ENCODE peak calls at places on chromosome 14, in seven cellular contexts. One of them, this sample, is unnamed.

GRCh38 chr14:55843718-55844403 is 263.9 kb downstream of the KTN1 start:
- DNase-seq in GM12878: no peak
- DNase-seq in DND-41: no peak
- DNase-seq in HepG2: no peak
- DNase-seq in GM23338: no peak
- DNase-seq in mammary epithelial cell: no peak
- DNase-seq in HCT116: no peak
- DNase-seq in this sample: no peak

GRCh38 chr14:79369359-79370332 is 841.7 kb downstream of the DIO2 start:
- DNase-seq in GM12878: no peak
- DNase-seq in DND-41: no peak
- DNase-seq in HepG2: no peak
- DNase-seq in GM23338: no peak
- DNase-seq in mammary epithelial cell: peak
- DNase-seq in HCT116: no peak
- DNase-seq in this sample: no peak

GRCh38 chr14:38233218-38233617 is 22.7 kb downstream of the CLEC14A start:
- DNase-seq in GM12878: no peak
- DNase-seq in DND-41: no peak
- DNase-seq in HepG2: no peak
- DNase-seq in GM23338: no peak
- DNase-seq in mammary epithelial cell: no peak
- DNase-seq in HCT116: no peak
- DNase-seq in this sample: peak

GRCh38 chr14:50123062-50123461 is 6.7 kb upstream of the VCPKMT start:
- DNase-seq in GM12878: no peak
- DNase-seq in DND-41: no peak
- DNase-seq in HepG2: no peak
- DNase-seq in GM23338: no peak
- DNase-seq in mammary epithelial cell: no peak
- DNase-seq in HCT116: no peak
- DNase-seq in this sample: no peak

GRCh38 chr14:65290830-65291229 is 121.7 kb upstream of the FUT8 start:
- DNase-seq in GM12878: no peak
- DNase-seq in DND-41: no peak
- DNase-seq in HepG2: peak
- DNase-seq in GM23338: no peak
- DNase-seq in mammary epithelial cell: peak
- DNase-seq in HCT116: peak
- DNase-seq in this sample: no peak

GRCh38 chr14:102491366-102491765 is 18.2 kb downstream of the ANKRD9 start:
- DNase-seq in GM12878: no peak
- DNase-seq in DND-41: no peak
- DNase-seq in HepG2: no peak
- DNase-seq in GM23338: no peak
- DNase-seq in mammary epithelial cell: peak
- DNase-seq in HCT116: no peak
- DNase-seq in this sample: no peak

GRCh38 chr14:70192915-70193314 is 4.2 kb upstream of the SLC8A3 start:
- DNase-seq in GM12878: no peak
- DNase-seq in DND-41: peak
- DNase-seq in HepG2: peak
- DNase-seq in GM23338: peak
- DNase-seq in mammary epithelial cell: no peak
- DNase-seq in HCT116: no peak
- DNase-seq in this sample: no peak

GRCh38 chr14:34539407-34540180 is at the start of gene EAPP:
- DNase-seq in GM12878: peak
- DNase-seq in DND-41: peak
- DNase-seq in HepG2: peak
- DNase-seq in GM23338: peak
- DNase-seq in mammary epithelial cell: peak
- DNase-seq in HCT116: peak
- DNase-seq in this sample: peak

GRCh38 chr14:78254911-78255431 is 84.8 kb downstream of the NRXN3 start:
- DNase-seq in GM12878: no peak
- DNase-seq in DND-41: no peak
- DNase-seq in HepG2: no peak
- DNase-seq in GM23338: no peak
- DNase-seq in mammary epithelial cell: peak
- DNase-seq in HCT116: no peak
- DNase-seq in this sample: peak

GRCh38 chr14:49173765-49174373 is 412.3 kb downstream of the RPS29 start:
- DNase-seq in GM12878: peak
- DNase-seq in DND-41: peak
- DNase-seq in HepG2: peak
- DNase-seq in GM23338: peak
- DNase-seq in mammary epithelial cell: peak
- DNase-seq in HCT116: peak
- DNase-seq in this sample: peak

GRCh38 chr14:72544615-72545387 is 349.1 kb downstream of the DPF3 start:
- DNase-seq in GM12878: no peak
- DNase-seq in DND-41: no peak
- DNase-seq in HepG2: no peak
- DNase-seq in GM23338: peak
- DNase-seq in mammary epithelial cell: no peak
- DNase-seq in HCT116: no peak
- DNase-seq in this sample: no peak

GRCh38 chr14:56751471-56751870 is 58.8 kb downstream of the OTX2 start:
- DNase-seq in GM12878: no peak
- DNase-seq in DND-41: no peak
- DNase-seq in HepG2: no peak
- DNase-seq in GM23338: peak
- DNase-seq in mammary epithelial cell: no peak
- DNase-seq in HCT116: no peak
- DNase-seq in this sample: no peak

GRCh38 chr14:69611264-69612013 is at the start of gene SUSD6:
- DNase-seq in GM12878: no peak
- DNase-seq in DND-41: peak
- DNase-seq in HepG2: peak
- DNase-seq in GM23338: peak
- DNase-seq in mammary epithelial cell: peak
- DNase-seq in HCT116: peak
- DNase-seq in this sample: peak

GRCh38 chr14:20652996-20653975 is 11.8 kb upstream of the OR6S1 start:
- DNase-seq in GM12878: peak
- DNase-seq in DND-41: no peak
- DNase-seq in HepG2: peak
- DNase-seq in GM23338: peak
- DNase-seq in mammary epithelial cell: peak
- DNase-seq in HCT116: peak
- DNase-seq in this sample: no peak

GRCh38 chr14:89755816-89756215 is 198.7 kb downstream of the EFCAB11 start:
- DNase-seq in GM12878: no peak
- DNase-seq in DND-41: no peak
- DNase-seq in HepG2: no peak
- DNase-seq in GM23338: no peak
- DNase-seq in mammary epithelial cell: no peak
- DNase-seq in HCT116: no peak
- DNase-seq in this sample: no peak

GRCh38 chr14:72615511-72616121 is 278.3 kb downstream of the DPF3 start:
- DNase-seq in GM12878: no peak
- DNase-seq in DND-41: no peak
- DNase-seq in HepG2: no peak
- DNase-seq in GM23338: no peak
- DNase-seq in mammary epithelial cell: peak
- DNase-seq in HCT116: no peak
- DNase-seq in this sample: no peak

GRCh38 chr14:95255013-95255412 is 64.7 kb downstream of the CLMN start:
- DNase-seq in GM12878: no peak
- DNase-seq in DND-41: no peak
- DNase-seq in HepG2: no peak
- DNase-seq in GM23338: peak
- DNase-seq in mammary epithelial cell: no peak
- DNase-seq in HCT116: no peak
- DNase-seq in this sample: peak

GRCh38 chr14:95252219-95252618 is 67.5 kb downstream of the CLMN start:
- DNase-seq in GM12878: no peak
- DNase-seq in DND-41: no peak
- DNase-seq in HepG2: no peak
- DNase-seq in GM23338: no peak
- DNase-seq in mammary epithelial cell: no peak
- DNase-seq in HCT116: no peak
- DNase-seq in this sample: no peak

GRCh38 chr14:95254356-95254755 is 65.4 kb downstream of the CLMN start:
- DNase-seq in GM12878: no peak
- DNase-seq in DND-41: no peak
- DNase-seq in HepG2: no peak
- DNase-seq in GM23338: no peak
- DNase-seq in mammary epithelial cell: no peak
- DNase-seq in HCT116: no peak
- DNase-seq in this sample: no peak

GRCh38 chr14:95250936-95251335 is 68.8 kb downstream of the CLMN start:
- DNase-seq in GM12878: no peak
- DNase-seq in DND-41: no peak
- DNase-seq in HepG2: no peak
- DNase-seq in GM23338: no peak
- DNase-seq in mammary epithelial cell: no peak
- DNase-seq in HCT116: no peak
- DNase-seq in this sample: no peak

GRCh38 chr14:95253039-95253620 is 66.6 kb downstream of the CLMN start:
- DNase-seq in GM12878: no peak
- DNase-seq in DND-41: no peak
- DNase-seq in HepG2: no peak
- DNase-seq in GM23338: no peak
- DNase-seq in mammary epithelial cell: no peak
- DNase-seq in HCT116: no peak
- DNase-seq in this sample: no peak
- H3K4me2 ChIP-seq in GM12878: no peak
- H3K4me2 ChIP-seq in DND-41: no peak
- H3K4me2 ChIP-seq in HepG2: no peak
- H3K4me2 ChIP-seq in GM23338: no peak
- H3K4me2 ChIP-seq in mammary epithelial cell: no peak
- H3K4me2 ChIP-seq in HCT116: no peak
- H3K4me2 ChIP-seq in this sample: no peak

DNA sequence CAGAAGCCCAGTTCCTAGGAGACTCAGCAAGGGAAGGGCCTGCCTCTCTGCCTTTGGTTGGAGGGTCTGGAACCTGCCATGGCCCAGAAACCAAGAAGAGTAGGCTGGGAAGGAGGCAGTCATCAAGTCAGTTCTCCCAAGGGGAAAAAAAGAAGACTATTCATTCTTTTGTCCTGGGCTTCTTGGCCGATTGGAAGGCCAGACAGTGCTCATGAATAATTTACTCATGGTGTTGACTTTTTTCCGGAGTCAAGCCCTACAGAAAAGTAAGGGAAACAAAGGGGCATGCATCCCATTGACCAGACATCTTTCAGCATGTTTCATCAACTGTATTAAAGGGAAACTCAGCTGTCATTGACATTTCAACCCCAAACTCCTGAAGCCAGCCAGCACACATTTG is 168.1 kb downstream of the PRKCH start:
- DNase-seq in GM12878: no peak
- DNase-seq in DND-41: no peak
- DNase-seq in HepG2: peak
- DNase-seq in GM23338: no peak
- DNase-seq in mammary epithelial cell: no peak
- DNase-seq in HCT116: no peak
- DNase-seq in this sample: no peak
- TF ChIP-seq EZH2 in GM12878: no peak
- TF ChIP-seq EZH2 in DND-41: no peak
- TF ChIP-seq EZH2 in HepG2: no peak
- TF ChIP-seq EZH2 in GM23338: no peak
- TF ChIP-seq EZH2 in mammary epithelial cell: no peak
- TF ChIP-seq EZH2 in HCT116: no peak
- TF ChIP-seq EZH2 in this sample: no peak

DNA sequence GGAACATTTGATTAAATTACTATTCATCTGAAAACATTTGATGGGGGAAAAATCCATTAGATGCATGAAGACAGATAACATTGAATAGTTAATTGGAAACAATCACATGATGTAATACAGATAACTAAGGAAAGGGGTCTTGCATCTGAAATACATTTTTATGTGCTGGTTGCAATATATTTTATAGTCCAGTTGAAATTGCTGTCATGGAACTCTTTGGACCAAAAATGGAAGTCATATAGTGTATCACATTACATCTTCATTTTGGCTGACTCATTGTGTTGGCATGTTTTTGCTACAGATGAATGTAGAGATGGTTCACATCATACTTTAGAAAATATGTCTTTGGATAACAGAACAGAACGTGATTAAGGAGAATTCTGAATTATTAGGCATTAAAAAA is 43.0 kb upstream of the GNPNAT1 start:
- DNase-seq in GM12878: no peak
- DNase-seq in DND-41: no peak
- DNase-seq in HepG2: no peak
- DNase-seq in GM23338: no peak
- DNase-seq in mammary epithelial cell: peak
- DNase-seq in HCT116: no peak
- DNase-seq in this sample: no peak
- H3K4me2 ChIP-seq in GM12878: no peak
- H3K4me2 ChIP-seq in DND-41: no peak
- H3K4me2 ChIP-seq in HepG2: no peak
- H3K4me2 ChIP-seq in GM23338: no peak
- H3K4me2 ChIP-seq in mammary epithelial cell: no peak
- H3K4me2 ChIP-seq in HCT116: peak
- H3K4me2 ChIP-seq in this sample: no peak

DNA sequence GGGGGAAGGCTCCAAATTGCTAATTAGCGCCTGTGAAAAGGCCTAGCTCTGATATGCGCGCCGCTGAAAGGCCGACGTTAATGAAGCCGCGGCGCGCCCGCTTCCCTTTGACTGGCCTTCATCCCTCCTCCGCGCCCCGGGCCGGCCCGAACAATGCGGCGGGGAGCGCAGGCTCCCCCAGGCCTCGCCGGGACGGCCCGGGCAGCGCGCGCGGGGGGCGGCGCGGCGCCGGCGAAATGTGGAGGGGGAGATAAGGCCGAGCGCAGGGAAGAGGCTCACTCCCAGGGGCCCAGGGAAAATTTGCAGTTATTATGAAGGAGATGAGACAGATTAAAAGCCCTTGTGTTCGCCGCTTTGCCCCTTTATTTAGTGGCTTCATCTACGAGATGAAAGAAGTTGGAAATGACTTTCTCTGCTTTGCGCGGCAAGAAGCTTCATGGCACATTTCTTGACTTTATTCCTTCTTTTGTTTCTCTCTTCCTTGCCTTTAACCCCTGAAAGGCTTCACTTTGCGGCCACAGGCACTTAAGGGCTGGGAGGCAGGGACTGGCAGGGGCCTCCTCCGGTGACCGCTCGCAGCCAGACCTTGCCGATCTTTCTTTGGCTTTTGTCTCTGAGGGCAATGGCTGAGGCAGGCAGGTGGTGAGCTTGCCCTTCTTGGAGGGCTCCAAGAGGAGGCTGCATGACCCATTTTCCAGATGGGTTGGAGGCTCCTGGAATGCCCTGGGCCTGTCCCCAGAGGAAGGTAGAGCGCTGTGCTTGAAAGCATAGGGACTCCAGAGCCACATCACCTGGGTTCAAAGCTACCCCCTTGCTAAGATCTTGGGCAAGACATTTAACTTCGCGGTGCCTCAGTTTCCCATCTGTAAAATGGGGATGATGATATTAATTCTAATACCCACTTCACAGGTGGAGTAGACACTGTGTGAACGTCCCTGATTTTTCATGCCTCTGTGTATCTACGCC is 12.7 kb upstream of the GPATCH2L start:
- DNase-seq in GM12878: no peak
- DNase-seq in DND-41: no peak
- DNase-seq in HepG2: no peak
- DNase-seq in GM23338: peak
- DNase-seq in mammary epithelial cell: no peak
- DNase-seq in HCT116: no peak
- DNase-seq in this sample: no peak
- TF ChIP-seq EZH2 in GM12878: no peak
- TF ChIP-seq EZH2 in DND-41: no peak
- TF ChIP-seq EZH2 in HepG2: no peak
- TF ChIP-seq EZH2 in GM23338: peak
- TF ChIP-seq EZH2 in mammary epithelial cell: peak
- TF ChIP-seq EZH2 in HCT116: no peak
- TF ChIP-seq EZH2 in this sample: no peak

GRCh38 chr14:81277096-81277495 is 56.3 kb upstream of the GTF2A1 start:
- DNase-seq in GM12878: no peak
- DNase-seq in DND-41: no peak
- DNase-seq in HepG2: no peak
- DNase-seq in GM23338: no peak
- DNase-seq in mammary epithelial cell: no peak
- DNase-seq in HCT116: no peak
- DNase-seq in this sample: no peak
- H3K4me2 ChIP-seq in GM12878: no peak
- H3K4me2 ChIP-seq in DND-41: no peak
- H3K4me2 ChIP-seq in HepG2: peak
- H3K4me2 ChIP-seq in GM23338: no peak
- H3K4me2 ChIP-seq in mammary epithelial cell: no peak
- H3K4me2 ChIP-seq in HCT116: no peak
- H3K4me2 ChIP-seq in this sample: no peak